ENCODE peak calls at places on chromosome 7, in ten cellular contexts. N is IMR-90; E is HCT116; L is heart right ventricle; B is mammary epithelial cell; V is neural progenitor cell; X is CD8-positive, alpha-beta T cell; R is mucosa of descending colon; G is left ventricle myocardium inferior; M is GM23248. D is an unnamed sample.

GRCh38 chr7:77838929-77839491 is 40.4 kb downstream of the PHTF2 start:
- DNase-seq in E (no peak), R (no peak), N (no peak), B (no peak), X (no peak), M (no peak), L (no peak), V (peak; percentile 36), G (no peak), D (no peak)

GRCh38 chr7:112869111-112869774 is 79.0 kb upstream of the TMEM168 start:
- DNase-seq in N (peak; percentile 28), R (no peak), M (peak; percentile 53), V (peak; percentile 53), G (no peak), E (peak; percentile 41), X (peak; percentile 59), L (no peak), B (peak; percentile 25), D (peak; percentile 38)

GRCh38 chr7:229184-229964 is 37.0 kb downstream of the FAM20C start:
- DNase-seq in B (no peak), X (no peak), G (peak; percentile 75), N (peak; percentile 97), R (peak; percentile 73), M (peak; percentile 97), L (peak; percentile 73), V (no peak), E (no peak), D (no peak)

GRCh38 chr7:33882950-33883349 is 22.4 kb upstream of the BMPER start:
- DNase-seq in G (no peak), E (no peak), X (no peak), N (no peak), R (no peak), B (peak; percentile 75), M (no peak), L (no peak), V (no peak), D (no peak)

GRCh38 chr7:2525161-2525930 is 5.8 kb downstream of the LFNG start:
- DNase-seq in L (no peak), R (peak; percentile 73), V (no peak), B (no peak), G (no peak), N (no peak), E (no peak), X (no peak), M (no peak), D (no peak)

GRCh38 chr7:132654150-132654549 is 77.9 kb upstream of the PLXNA4 start:
- DNase-seq in B (no peak), X (peak; percentile 31), N (no peak), R (no peak), G (no peak), E (peak; percentile 4), V (no peak), L (no peak), M (peak; percentile 23), D (no peak)

GRCh38 chr7:144548556-144548955 is 145.1 kb upstream of the NOBOX start:
- DNase-seq in G (no peak), E (no peak), M (no peak), X (no peak), L (no peak), N (no peak), V (no peak), B (no peak), R (no peak), D (no peak)

GRCh38 chr7:73977626-73978618 is 50.1 kb upstream of the ELN start:
- DNase-seq in E (no peak), M (peak; percentile 74), N (no peak), B (no peak), X (no peak), V (no peak), L (no peak), R (peak; percentile 70), G (no peak), D (no peak)

GRCh38 chr7:153193144-153193595 is 433.6 kb downstream of the ACTR3B start:
- DNase-seq in L (no peak), B (no peak), X (no peak), V (peak; percentile 70), R (no peak), N (no peak), G (no peak), E (no peak), M (peak; percentile 1), D (peak; percentile 33)

GRCh38 chr7:56639173-56639746 is 493.0 kb downstream of the ZNF479 start:
- DNase-seq in B (no peak), M (no peak), X (no peak), V (no peak), R (no peak), G (no peak), L (no peak), N (no peak), E (no peak), D (no peak)
- H3K9me3 ChIP-seq in B (peaks cover 58% of the 10 kb centered on the region), M (peaks cover 6% of the 10 kb centered on the region), X (peaks cover 17% of the 10 kb centered on the region), V (peaks cover 28% of the 10 kb centered on the region), R (peaks cover 96% of the 10 kb centered on the region), G (peaks cover 100% of the 10 kb centered on the region), L (peaks cover 65% of the 10 kb centered on the region), N (peaks cover 29% of the 10 kb centered on the region), E (peaks cover 14% of the 10 kb centered on the region), D (peaks cover 26% of the 10 kb centered on the region)

GRCh38 chr7:57182031-57182430 is 49.8 kb upstream of the ZNF479 start:
- DNase-seq in N (no peak), M (no peak), R (no peak), L (no peak), B (no peak), G (no peak), V (no peak), E (no peak), X (no peak), D (no peak)

GRCh38 chr7:57178768-57179139 is 46.5 kb upstream of the ZNF479 start:
- DNase-seq in X (no peak), V (no peak), E (no peak), N (no peak), R (no peak), M (no peak), G (no peak), L (no peak), B (no peak), D (no peak)

GRCh38 chr7:57177856-57178767 is 45.9 kb upstream of the ZNF479 start:
- DNase-seq in B (no peak), X (no peak), V (no peak), M (no peak), E (no peak), L (no peak), R (no peak), G (no peak), N (no peak), D (no peak)

GRCh38 chr7:57179776-57180415 is 47.7 kb upstream of the ZNF479 start:
- DNase-seq in L (no peak), B (no peak), N (no peak), X (no peak), G (no peak), E (no peak), V (no peak), M (no peak), R (no peak), D (no peak)

GRCh38 chr7:57181281-57181680 is 49.0 kb upstream of the ZNF479 start:
- DNase-seq in V (no peak), R (no peak), E (no peak), B (no peak), M (no peak), X (no peak), L (no peak), N (no peak), G (no peak), D (no peak)
- H3K9me3 ChIP-seq in V (no peaks in the 10 kb centered on the region), R (peaks cover 39% of the 10 kb centered on the region), E (peaks cover 8% of the 10 kb centered on the region), B (peaks cover 50% of the 10 kb centered on the region), M (no peaks in the 10 kb centered on the region), X (no peaks in the 10 kb centered on the region), L (peaks cover 35% of the 10 kb centered on the region), N (peaks cover 44% of the 10 kb centered on the region), G (no peaks in the 10 kb centered on the region), D (no peaks in the 10 kb centered on the region)

GRCh38 chr7:4134631-4135030 is 547.5 kb upstream of the FOXK1 start:
- DNase-seq in R (no peak), N (no peak), G (no peak), L (no peak), E (no peak), M (no peak), V (no peak), B (no peak), X (no peak), D (no peak)

GRCh38 chr7:4132221-4132620 is 549.9 kb upstream of the FOXK1 start:
- DNase-seq in R (no peak), M (no peak), L (no peak), N (no peak), E (no peak), G (no peak), B (no peak), V (no peak), X (no peak), D (no peak)

GRCh38 chr7:4134204-4134603 is 547.9 kb upstream of the FOXK1 start:
- DNase-seq in E (no peak), N (no peak), B (no peak), X (no peak), L (no peak), G (no peak), M (no peak), V (no peak), R (no peak), D (no peak)

GRCh38 chr7:4136036-4136435 is 546.1 kb upstream of the FOXK1 start:
- DNase-seq in L (no peak), M (no peak), B (no peak), R (no peak), N (no peak), G (no peak), X (no peak), V (no peak), E (no peak), D (no peak)

GRCh38 chr7:4133491-4134044 is 548.5 kb upstream of the FOXK1 start:
- DNase-seq in N (no peak), B (no peak), G (no peak), M (no peak), R (no peak), V (no peak), E (no peak), X (no peak), L (no peak), D (no peak)
- H3K9me3 ChIP-seq in N (peaks cover 2% of the 10 kb centered on the region), B (peaks cover 34% of the 10 kb centered on the region), G (no peaks in the 10 kb centered on the region), M (no peaks in the 10 kb centered on the region), R (no peaks in the 10 kb centered on the region), V (no peaks in the 10 kb centered on the region), E (no peaks in the 10 kb centered on the region), X (no peaks in the 10 kb centered on the region), L (no peaks in the 10 kb centered on the region), D (no peaks in the 10 kb centered on the region)

GRCh38 chr7:158074896-158075632 is 512.6 kb downstream of the PTPRN2 start:
- DNase-seq in G (no peak), X (no peak), M (no peak), E (no peak), R (no peak), B (no peak), L (no peak), N (no peak), V (no peak), D (no peak)

GRCh38 chr7:158075633-158076001 is 512.0 kb downstream of the PTPRN2 start:
- DNase-seq in X (no peak), B (no peak), N (no peak), V (no peak), M (no peak), L (no peak), E (no peak), G (no peak), R (no peak), D (no peak)

GRCh38 chr7:158077441-158077840 is 510.2 kb downstream of the PTPRN2 start:
- DNase-seq in R (no peak), N (no peak), L (no peak), V (no peak), X (no peak), B (no peak), E (no peak), M (no peak), G (no peak), D (no peak)

GRCh38 chr7:158076656-158077055 is 511.0 kb downstream of the PTPRN2 start:
- DNase-seq in V (no peak), L (no peak), X (no peak), R (no peak), G (no peak), B (no peak), N (no peak), M (no peak), E (no peak), D (no peak)

GRCh38 chr7:158076215-158076614 is 511.4 kb downstream of the PTPRN2 start:
- DNase-seq in R (no peak), X (no peak), M (no peak), E (no peak), V (no peak), B (no peak), L (no peak), G (no peak), N (no peak), D (no peak)
- H3K9me3 ChIP-seq in R (no peaks in the 10 kb centered on the region), X (no peaks in the 10 kb centered on the region), M (no peaks in the 10 kb centered on the region), E (no peaks in the 10 kb centered on the region), V (no peaks in the 10 kb centered on the region), B (peaks cover 48% of the 10 kb centered on the region), L (no peaks in the 10 kb centered on the region), G (no peaks in the 10 kb centered on the region), N (peaks cover 66% of the 10 kb centered on the region), D (no peaks in the 10 kb centered on the region)

D was measured in lung.